ENCODE peak calls at places on chromosomes 2 and 18, in ten cellular contexts. S is Caki2, R is NCI-H1436 treated with DMSO at 0.1 percent for 48 hours, K is cortex of kidney, V is activated T-cell treated with anti-CD3 and anti-CD28 coated beads for 4 hours, H is HT1080, X is iris pigment epithelial cell, D is HFFc6, W is NCI-H2081, G is small intestine. L is an unnamed sample.

GRCh38 chr2:177799531-177799930 is 273.0 kb downstream of the PDE11A start:
- DNase-seq in S (no peak), R (no peak), K (no peak), V (no peak), H (peak), X (peak), D (peak), W (peak), G (peak), L (no peak)

GRCh38 chr2:23988371-23988770 is 21.5 kb upstream of the MFSD2B start:
- DNase-seq in S (no peak), R (no peak), K (no peak), V (no peak), H (peak), X (no peak), D (peak), W (no peak), G (peak), L (no peak)

GRCh38 chr18:60549338-60549960 is 176.9 kb upstream of the MC4R start:
- DNase-seq in S (peak), R (peak), K (no peak), V (no peak), H (peak), X (peak), D (peak), W (peak), G (peak), L (peak)

GRCh38 chr2:68870215-68870614 is 982 bp downstream of the BMP10 start:
- DNase-seq in S (no peak), R (no peak), K (no peak), V (no peak), H (peak), X (peak), D (no peak), W (no peak), G (no peak), L (no peak)

GRCh38 chr2:11012131-11012693 is 100.5 kb downstream of the KCNF1 start:
- DNase-seq in S (no peak), R (no peak), K (no peak), V (no peak), H (no peak), X (no peak), D (no peak), W (no peak), G (no peak), L (no peak)

GRCh38 chr2:239809391-239809790 is 215.8 kb downstream of the NDUFA10 start:
- DNase-seq in S (no peak), R (no peak), K (no peak), V (no peak), H (no peak), X (no peak), D (no peak), W (no peak), G (no peak), L (no peak)

GRCh38 chr2:33236457-33236856 is 240.0 kb upstream of the RASGRP3 start:
- DNase-seq in S (no peak), R (no peak), K (no peak), V (no peak), H (peak), X (peak), D (peak), W (no peak), G (no peak), L (no peak)

GRCh38 chr2:96869281-96869823 is 528 bp downstream of the SEMA4C start:
- DNase-seq in S (peak), R (no peak), K (no peak), V (no peak), H (no peak), X (peak), D (peak), W (peak), G (no peak), L (peak)

GRCh38 chr2:70904371-70905216 is 31.1 kb upstream of the ATP6V1B1 start:
- DNase-seq in S (no peak), R (no peak), K (no peak), V (no peak), H (no peak), X (no peak), D (no peak), W (no peak), G (no peak), L (no peak)

GRCh38 chr2:16148632-16149348 is 208.4 kb downstream of the MYCN start:
- DNase-seq in S (no peak), R (no peak), K (no peak), V (no peak), H (no peak), X (no peak), D (no peak), W (no peak), G (no peak), L (no peak)

GRCh38 chr2:110770696-110771425 is 38.5 kb downstream of the ACOXL start:
- DNase-seq in S (no peak), R (peak), K (no peak), V (no peak), H (peak), X (peak), D (peak), W (peak), G (no peak), L (peak)

GRCh38 chr2:138474093-138474834 is 27.3 kb upstream of the SPOPL start:
- DNase-seq in S (no peak), R (no peak), K (no peak), V (no peak), H (no peak), X (no peak), D (no peak), W (no peak), G (no peak), L (peak)

GRCh38 chr2:137173514-137173913 is 408.2 kb downstream of the THSD7B start:
- DNase-seq in S (peak), R (no peak), K (no peak), V (no peak), H (peak), X (peak), D (peak), W (no peak), G (no peak), L (peak)

GRCh38 chr2:122368576-122369243 is 613.3 kb downstream of the TSN start:
- DNase-seq in S (no peak), R (no peak), K (no peak), V (no peak), H (no peak), X (no peak), D (no peak), W (no peak), G (no peak), L (no peak)

GRCh38 chr2:64727013-64727767 is 73.5 kb upstream of the SERTAD2 start:
- DNase-seq in S (no peak), R (no peak), K (no peak), V (no peak), H (no peak), X (no peak), D (no peak), W (no peak), G (peak), L (no peak)

GRCh38 chr18:78891185-78891762 is 88.3 kb upstream of the SALL3 start:
- DNase-seq in S (no peak), R (no peak), K (no peak), V (no peak), H (no peak), X (no peak), D (no peak), W (no peak), G (no peak), L (no peak)

GRCh38 chr2:10831387-10831985 is 18.9 kb upstream of the PDIA6 start:
- DNase-seq in S (no peak), R (no peak), K (no peak), V (no peak), H (peak), X (no peak), D (no peak), W (no peak), G (no peak), L (no peak)

GRCh38 chr2:119245076-119245840 is 21.6 kb downstream of the STEAP3 start:
- DNase-seq in S (no peak), R (no peak), K (no peak), V (no peak), H (no peak), X (no peak), D (no peak), W (no peak), G (no peak), L (no peak)

GRCh38 chr2:70534183-70534836 is 19.3 kb downstream of the TGFA start:
- DNase-seq in S (no peak), R (no peak), K (no peak), V (no peak), H (no peak), X (no peak), D (no peak), W (no peak), G (no peak), L (no peak)

GRCh38 chr18:63293930-63294329 is 25.6 kb downstream of the BCL2 start:
- DNase-seq in S (no peak), R (no peak), K (no peak), V (no peak), H (no peak), X (no peak), D (no peak), W (no peak), G (no peak), L (no peak)

GRCh38 chr18:64271264-64271663 is 122.4 kb upstream of the LINC00305 start:
- DNase-seq in S (no peak), R (peak), K (no peak), V (no peak), H (no peak), X (no peak), D (no peak), W (peak), G (no peak), L (no peak)

GRCh38 chr2:192026716-192027109 is 168.0 kb downstream of the TMEFF2 start:
- DNase-seq in S (no peak), R (no peak), K (no peak), V (no peak), H (no peak), X (no peak), D (no peak), W (no peak), G (no peak), L (no peak)

GRCh38 chr2:54403512-54404238 is 52.5 kb upstream of the SPTBN1 start:
- DNase-seq in S (no peak), R (no peak), K (no peak), V (no peak), H (no peak), X (no peak), D (no peak), W (no peak), G (no peak), L (no peak)

GRCh38 chr2:207112397-207112796 is 53.4 kb downstream of the KLF7 start:
- DNase-seq in S (no peak), R (no peak), K (no peak), V (no peak), H (no peak), X (no peak), D (no peak), W (no peak), G (no peak), L (no peak)

GRCh38 chr2:230942920-230943896 is 18.2 kb upstream of the GPR55 start:
- DNase-seq in S (no peak), R (no peak), K (no peak), V (peak), H (no peak), X (no peak), D (no peak), W (no peak), G (peak), L (no peak)

GRCh38 chr18:7740815-7741214 is 173.7 kb downstream of the PTPRM start:
- DNase-seq in S (no peak), R (no peak), K (no peak), V (no peak), H (no peak), X (peak), D (no peak), W (no peak), G (no peak), L (no peak)

GRCh38 chr2:128365217-128365905 is 46.7 kb upstream of the HS6ST1 start:
- DNase-seq in S (no peak), R (no peak), K (no peak), V (no peak), H (no peak), X (no peak), D (no peak), W (no peak), G (no peak), L (no peak)

L was measured in brain microvascular endothelial cell.